ENCODE peak calls at places on chromosomes 13 and 19, in seven cellular contexts. One of them, this sample, is unnamed.
A peak's percentile ranks its signal among the peaks of the same experiment; 100 is the strongest.

GRCh38 chr19:50214699-50215543 is 11.5 kb downstream of the MYH14 start:
- DNase-seq in HCT116: peak; percentile 52
- DNase-seq in GM12878: no peak
- DNase-seq in H1: peak; percentile 53
- DNase-seq in SK-N-SH: no peak
- DNase-seq in HepG2: no peak
- DNase-seq in K562: no peak
- DNase-seq in this sample: no peak

GRCh38 chr19:12953456-12954149 is 3.4 kb downstream of the GADD45GIP1 start:
- DNase-seq in SK-N-SH: no peak
- DNase-seq in HCT116: no peak
- DNase-seq in HepG2: no peak
- DNase-seq in H1: no peak
- DNase-seq in GM12878: no peak
- DNase-seq in K562: no peak
- DNase-seq in this sample: no peak

GRCh38 chr13:112956516-112957294 is 12.3 kb upstream of the MCF2L start:
- DNase-seq in HepG2: peak; percentile 77
- DNase-seq in H1: no peak
- DNase-seq in K562: no peak
- DNase-seq in SK-N-SH: no peak
- DNase-seq in GM12878: no peak
- DNase-seq in HCT116: no peak
- DNase-seq in this sample: no peak

GRCh38 chr19:53936035-53936434 is 26.7 kb upstream of the CACNG8 start:
- DNase-seq in GM12878: no peak
- DNase-seq in HepG2: no peak
- DNase-seq in HCT116: no peak
- DNase-seq in K562: no peak
- DNase-seq in SK-N-SH: no peak
- DNase-seq in H1: no peak
- DNase-seq in this sample: no peak

GRCh38 chr13:94419304-94419943 is 60.1 kb downstream of the DCT start:
- DNase-seq in K562: peak; percentile 12
- DNase-seq in SK-N-SH: no peak
- DNase-seq in GM12878: no peak
- DNase-seq in HCT116: no peak
- DNase-seq in HepG2: no peak
- DNase-seq in H1: no peak
- DNase-seq in this sample: no peak

GRCh38 chr13:107376393-107377085 is 808.6 kb upstream of the ARGLU1 start:
- DNase-seq in HepG2: no peak
- DNase-seq in SK-N-SH: peak; percentile 22
- DNase-seq in GM12878: no peak
- DNase-seq in K562: no peak
- DNase-seq in H1: no peak
- DNase-seq in HCT116: no peak
- DNase-seq in this sample: no peak

GRCh38 chr19:8307400-8307964 is 676 bp downstream of the CD320 start:
- DNase-seq in SK-N-SH: peak; percentile 67
- DNase-seq in H1: no peak
- DNase-seq in GM12878: no peak
- DNase-seq in K562: peak; percentile 55
- DNase-seq in HCT116: no peak
- DNase-seq in HepG2: peak; percentile 23
- DNase-seq in this sample: no peak

GRCh38 chr13:27965740-27966640 is 3.1 kb downstream of the CDX2 start:
- DNase-seq in K562: no peak
- DNase-seq in HepG2: no peak
- DNase-seq in HCT116: no peak
- DNase-seq in H1: peak; percentile 81
- DNase-seq in SK-N-SH: peak; percentile 64
- DNase-seq in GM12878: no peak
- DNase-seq in this sample: peak; percentile 54

GRCh38 chr19:37506387-37507166 is at the start of gene ZNF793:
- DNase-seq in SK-N-SH: peak; percentile 75
- DNase-seq in H1: peak; percentile 95
- DNase-seq in HepG2: no peak
- DNase-seq in HCT116: no peak
- DNase-seq in GM12878: no peak
- DNase-seq in K562: no peak
- DNase-seq in this sample: peak; percentile 91

GRCh38 chr13:72205773-72206172 is 338.8 kb upstream of the DACH1 start:
- DNase-seq in SK-N-SH: no peak
- DNase-seq in K562: no peak
- DNase-seq in HepG2: no peak
- DNase-seq in GM12878: no peak
- DNase-seq in HCT116: peak; percentile 6
- DNase-seq in H1: no peak
- DNase-seq in this sample: no peak

GRCh38 chr19:18856385-18857126 is 24.8 kb downstream of the UPF1 start:
- DNase-seq in HepG2: no peak
- DNase-seq in SK-N-SH: peak; percentile 63
- DNase-seq in K562: peak; percentile 40
- DNase-seq in H1: no peak
- DNase-seq in GM12878: no peak
- DNase-seq in HCT116: no peak
- DNase-seq in this sample: peak; percentile 59

GRCh38 chr19:28425431-28425931 is 787.5 kb downstream of the UQCRFS1 start:
- DNase-seq in H1: no peak
- DNase-seq in HepG2: no peak
- DNase-seq in K562: no peak
- DNase-seq in SK-N-SH: no peak
- DNase-seq in HCT116: no peak
- DNase-seq in GM12878: no peak
- DNase-seq in this sample: no peak

DNA sequence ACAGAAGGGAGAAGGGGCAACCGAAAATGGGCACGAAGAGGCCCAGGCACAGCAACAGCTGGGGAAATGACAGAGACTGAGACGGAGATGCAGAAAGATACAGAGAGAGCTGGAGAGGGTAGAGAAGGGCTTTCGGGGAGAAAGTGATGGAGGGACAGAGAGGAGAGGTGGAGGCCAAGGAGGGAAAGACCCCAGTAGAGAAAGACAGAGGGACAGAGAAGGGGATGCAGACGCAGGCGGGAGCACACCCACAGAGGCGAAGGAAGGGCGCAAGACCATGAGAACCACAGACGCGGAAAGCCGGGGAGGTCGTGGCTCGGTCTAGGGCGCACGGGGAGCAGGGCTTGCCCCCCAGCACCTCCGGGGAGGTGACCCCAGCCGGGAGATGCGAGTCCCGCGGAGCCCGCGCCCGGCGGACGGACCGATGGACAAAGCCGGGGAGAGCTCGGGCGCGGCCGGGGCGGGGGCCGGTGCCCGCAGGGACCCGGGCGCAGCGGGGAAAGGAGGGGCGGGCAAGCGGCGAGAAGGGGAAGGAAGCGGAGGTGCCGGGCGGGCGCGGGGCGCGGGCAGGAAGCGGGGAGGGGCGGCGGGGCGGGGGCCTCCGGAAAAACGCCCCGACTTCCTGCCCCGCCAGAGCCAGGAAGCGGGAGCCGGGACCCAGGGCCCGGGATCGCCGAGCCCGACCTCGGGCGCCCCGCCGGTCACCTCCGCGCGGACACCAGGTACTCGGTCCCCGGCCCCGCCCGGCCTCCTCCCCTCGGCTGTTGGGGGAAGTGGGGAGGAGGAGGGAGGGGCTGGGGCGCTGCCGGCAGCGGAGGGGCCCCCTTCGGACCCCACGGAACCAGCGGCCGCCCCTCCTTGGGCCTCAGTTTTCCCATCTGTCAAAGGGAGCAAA is at the start of gene ARHGEF1:
- DNase-seq in H1: peak; percentile 66
- DNase-seq in HCT116: no peak
- DNase-seq in GM12878: no peak
- DNase-seq in SK-N-SH: peak; percentile 89
- DNase-seq in K562: peak; percentile 62
- DNase-seq in HepG2: no peak
- DNase-seq in this sample: peak; percentile 55
- TF ChIP-seq JUND in H1: no peak
- TF ChIP-seq JUND in HCT116: no peak
- TF ChIP-seq JUND in GM12878: no peak
- TF ChIP-seq JUND in SK-N-SH: no peak
- TF ChIP-seq JUND in K562: no peak
- TF ChIP-seq JUND in HepG2: no peak
- TF ChIP-seq JUND in this sample: no peak

GRCh38 chr19:58562126-58563033 is 4.0 kb upstream of the UBE2M start:
- DNase-seq in K562: no peak
- DNase-seq in HCT116: no peak
- DNase-seq in GM12878: no peak
- DNase-seq in H1: no peak
- DNase-seq in SK-N-SH: peak; percentile 60
- DNase-seq in HepG2: no peak
- DNase-seq in this sample: peak; percentile 24
- TF ChIP-seq JUND in K562: no peak
- TF ChIP-seq JUND in HCT116: no peak
- TF ChIP-seq JUND in GM12878: no peak
- TF ChIP-seq JUND in H1: no peak
- TF ChIP-seq JUND in SK-N-SH: no peak
- TF ChIP-seq JUND in HepG2: no peak
- TF ChIP-seq JUND in this sample: no peak

GRCh38 chr19:16594131-16594586 is 21.9 kb upstream of the SLC35E1 start:
- DNase-seq in H1: no peak
- DNase-seq in HepG2: no peak
- DNase-seq in K562: no peak
- DNase-seq in HCT116: no peak
- DNase-seq in GM12878: no peak
- DNase-seq in SK-N-SH: no peak
- DNase-seq in this sample: no peak

GRCh38 chr19:16596399-16596798 is 24.2 kb upstream of the SLC35E1 start:
- DNase-seq in HepG2: no peak
- DNase-seq in SK-N-SH: no peak
- DNase-seq in K562: no peak
- DNase-seq in GM12878: no peak
- DNase-seq in H1: no peak
- DNase-seq in HCT116: no peak
- DNase-seq in this sample: no peak

GRCh38 chr19:16593181-16593580 is 21.0 kb upstream of the SLC35E1 start:
- DNase-seq in HCT116: no peak
- DNase-seq in SK-N-SH: no peak
- DNase-seq in H1: no peak
- DNase-seq in HepG2: no peak
- DNase-seq in K562: no peak
- DNase-seq in GM12878: no peak
- DNase-seq in this sample: no peak

GRCh38 chr19:16594681-16595091 is 22.5 kb upstream of the SLC35E1 start:
- DNase-seq in SK-N-SH: no peak
- DNase-seq in HCT116: no peak
- DNase-seq in K562: no peak
- DNase-seq in H1: no peak
- DNase-seq in GM12878: no peak
- DNase-seq in HepG2: no peak
- DNase-seq in this sample: no peak

GRCh38 chr19:16595097-16595496 is 22.9 kb upstream of the SLC35E1 start:
- DNase-seq in HCT116: no peak
- DNase-seq in H1: no peak
- DNase-seq in GM12878: no peak
- DNase-seq in K562: no peak
- DNase-seq in SK-N-SH: no peak
- DNase-seq in HepG2: no peak
- DNase-seq in this sample: no peak
- TF ChIP-seq JUND in HCT116: no peak
- TF ChIP-seq JUND in H1: no peak
- TF ChIP-seq JUND in GM12878: no peak
- TF ChIP-seq JUND in K562: no peak
- TF ChIP-seq JUND in SK-N-SH: no peak
- TF ChIP-seq JUND in HepG2: no peak
- TF ChIP-seq JUND in this sample: no peak

DNA sequence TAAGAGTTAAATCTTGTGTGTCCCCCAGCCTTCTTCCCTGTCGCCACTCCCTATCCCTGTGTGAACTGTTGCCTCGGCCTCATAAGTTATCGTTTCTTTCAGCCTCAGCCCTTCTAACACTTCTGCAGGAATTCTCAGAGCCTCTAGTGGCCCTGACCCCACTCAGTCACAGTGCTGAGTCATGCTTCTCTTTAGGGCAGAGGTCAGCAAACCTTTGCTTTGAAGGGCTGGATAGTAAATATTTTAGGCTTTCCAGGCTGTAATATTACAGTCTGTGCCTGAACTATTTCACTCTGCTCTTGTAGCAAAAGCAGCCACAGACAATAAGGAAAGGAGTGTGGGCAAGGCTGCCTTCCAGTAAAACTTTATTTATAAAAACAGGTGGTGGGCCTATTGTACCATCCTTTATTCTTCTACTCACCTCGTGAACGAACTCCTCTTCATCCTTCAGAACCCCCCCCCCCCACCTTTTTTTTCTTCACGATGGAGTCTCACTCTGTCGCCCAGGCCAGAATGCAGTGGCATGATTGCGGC is 22.1 kb downstream of the MYO9B start:
- DNase-seq in K562: peak; percentile 83
- DNase-seq in GM12878: no peak
- DNase-seq in HCT116: no peak
- DNase-seq in HepG2: peak; percentile 86
- DNase-seq in H1: no peak
- DNase-seq in SK-N-SH: no peak
- DNase-seq in this sample: no peak
- TF ChIP-seq JUND in K562: peak; percentile 76
- TF ChIP-seq JUND in GM12878: no peak
- TF ChIP-seq JUND in HCT116: no peak
- TF ChIP-seq JUND in HepG2: peak; percentile 80
- TF ChIP-seq JUND in H1: no peak
- TF ChIP-seq JUND in SK-N-SH: peak; percentile 17
- TF ChIP-seq JUND in this sample: no peak

This sample was measured in T47D.